ENCODE peak calls at places on chromosome 14, in four cellular contexts. One of them, this sample, is unnamed.

GRCh38 chr14:96876747-96877146 is 79.6 kb downstream of the VRK1 start:
- DNase-seq in left ventricle myocardium inferior: no peak
- DNase-seq in body of pancreas: no peak
- DNase-seq in H7: no peak
- DNase-seq in this sample: no peak

GRCh38 chr14:62692490-62693106 is 352.7 kb downstream of the KCNH5 start:
- DNase-seq in left ventricle myocardium inferior: no peak
- DNase-seq in body of pancreas: no peak
- DNase-seq in H7: no peak
- DNase-seq in this sample: no peak

GRCh38 chr14:77200406-77200985 is 18.9 kb downstream of the TMEM63C start:
- DNase-seq in left ventricle myocardium inferior: no peak
- DNase-seq in body of pancreas: no peak
- DNase-seq in H7: peak; percentile 72
- DNase-seq in this sample: peak; percentile 69

GRCh38 chr14:35044939-35045797 is 904 bp upstream of the FAM177A1 start:
- DNase-seq in left ventricle myocardium inferior: no peak
- DNase-seq in body of pancreas: no peak
- DNase-seq in H7: no peak
- DNase-seq in this sample: no peak

GRCh38 chr14:60327447-60328331 is 78.7 kb downstream of the PPM1A start:
- DNase-seq in left ventricle myocardium inferior: peak; percentile 19
- DNase-seq in body of pancreas: peak; percentile 70
- DNase-seq in H7: peak; percentile 77
- DNase-seq in this sample: no peak

GRCh38 chr14:60311417-60311816 is 62.4 kb downstream of the PPM1A start:
- DNase-seq in left ventricle myocardium inferior: no peak
- DNase-seq in body of pancreas: no peak
- DNase-seq in H7: no peak
- DNase-seq in this sample: peak; percentile 74

GRCh38 chr14:26596722-26597030 is 1.2 kb downstream of the NOVA1 start:
- DNase-seq in left ventricle myocardium inferior: peak; percentile 13
- DNase-seq in body of pancreas: peak; percentile 11
- DNase-seq in H7: no peak
- DNase-seq in this sample: peak; percentile 3

GRCh38 chr14:59969319-59969718 is 49.4 kb downstream of the LRRC9 start:
- DNase-seq in left ventricle myocardium inferior: no peak
- DNase-seq in body of pancreas: no peak
- DNase-seq in H7: no peak
- DNase-seq in this sample: no peak

GRCh38 chr14:37595809-37596595 is 573 bp downstream of the TTC6 start:
- DNase-seq in left ventricle myocardium inferior: no peak
- DNase-seq in body of pancreas: peak; percentile 50
- DNase-seq in H7: peak; percentile 90
- DNase-seq in this sample: no peak

GRCh38 chr14:42437809-42438208 is 831.1 kb downstream of the LRFN5 start:
- DNase-seq in left ventricle myocardium inferior: no peak
- DNase-seq in body of pancreas: no peak
- DNase-seq in H7: no peak
- DNase-seq in this sample: no peak

GRCh38 chr14:35134329-35135123 is 12.2 kb downstream of the PRORP start:
- DNase-seq in left ventricle myocardium inferior: no peak
- DNase-seq in body of pancreas: no peak
- DNase-seq in H7: no peak
- DNase-seq in this sample: no peak

GRCh38 chr14:96741151-96741977 is 55.8 kb upstream of the VRK1 start:
- DNase-seq in left ventricle myocardium inferior: peak; percentile 51
- DNase-seq in body of pancreas: peak; percentile 64
- DNase-seq in H7: peak; percentile 92
- DNase-seq in this sample: peak; percentile 64

GRCh38 chr14:91154851-91155625 is 41.2 kb downstream of the DGLUCY start:
- DNase-seq in left ventricle myocardium inferior: no peak
- DNase-seq in body of pancreas: peak; percentile 53
- DNase-seq in H7: no peak
- DNase-seq in this sample: peak; percentile 87

GRCh38 chr14:52349731-52350130 is 35.6 kb downstream of the PTGER2 start:
- DNase-seq in left ventricle myocardium inferior: no peak
- DNase-seq in body of pancreas: no peak
- DNase-seq in H7: no peak
- DNase-seq in this sample: no peak

GRCh38 chr14:82385043-82385442 is 851.4 kb upstream of the SEL1L start:
- DNase-seq in left ventricle myocardium inferior: no peak
- DNase-seq in body of pancreas: no peak
- DNase-seq in H7: no peak
- DNase-seq in this sample: no peak

GRCh38 chr14:45252356-45253069 is 489 bp downstream of the MIS18BP1 start:
- DNase-seq in left ventricle myocardium inferior: no peak
- DNase-seq in body of pancreas: no peak
- DNase-seq in H7: no peak
- DNase-seq in this sample: peak; percentile 30

GRCh38 chr14:58501214-58501816 is 73.8 kb downstream of the KIAA0586 start:
- DNase-seq in left ventricle myocardium inferior: no peak
- DNase-seq in body of pancreas: no peak
- DNase-seq in H7: peak; percentile 6
- DNase-seq in this sample: peak; percentile 30

GRCh38 chr14:99802301-99803105 is 9.3 kb downstream of the EML1 start:
- DNase-seq in left ventricle myocardium inferior: no peak
- DNase-seq in body of pancreas: no peak
- DNase-seq in H7: no peak
- DNase-seq in this sample: no peak

GRCh38 chr14:69043007-69043444 is 63.9 kb upstream of the ACTN1 start:
- DNase-seq in left ventricle myocardium inferior: peak; percentile 39
- DNase-seq in body of pancreas: peak; percentile 63
- DNase-seq in H7: peak; percentile 56
- DNase-seq in this sample: peak; percentile 49

GRCh38 chr14:74293621-74294020 is 9.1 kb downstream of the ABCD4 start:
- DNase-seq in left ventricle myocardium inferior: no peak
- DNase-seq in body of pancreas: no peak
- DNase-seq in H7: no peak
- DNase-seq in this sample: no peak

GRCh38 chr14:58944226-58944769 is 244.2 kb upstream of the DAAM1 start:
- DNase-seq in left ventricle myocardium inferior: no peak
- DNase-seq in body of pancreas: peak; percentile 49
- DNase-seq in H7: peak; percentile 7
- DNase-seq in this sample: peak; percentile 6

GRCh38 chr14:59363545-59364226 is 101.5 kb downstream of the GPR135 start:
- DNase-seq in left ventricle myocardium inferior: no peak
- DNase-seq in body of pancreas: no peak
- DNase-seq in H7: no peak
- DNase-seq in this sample: no peak

GRCh38 chr14:33805593-33805992 is 145.3 kb downstream of the EGLN3 start:
- DNase-seq in left ventricle myocardium inferior: no peak
- DNase-seq in body of pancreas: no peak
- DNase-seq in H7: no peak
- DNase-seq in this sample: no peak

DNA sequence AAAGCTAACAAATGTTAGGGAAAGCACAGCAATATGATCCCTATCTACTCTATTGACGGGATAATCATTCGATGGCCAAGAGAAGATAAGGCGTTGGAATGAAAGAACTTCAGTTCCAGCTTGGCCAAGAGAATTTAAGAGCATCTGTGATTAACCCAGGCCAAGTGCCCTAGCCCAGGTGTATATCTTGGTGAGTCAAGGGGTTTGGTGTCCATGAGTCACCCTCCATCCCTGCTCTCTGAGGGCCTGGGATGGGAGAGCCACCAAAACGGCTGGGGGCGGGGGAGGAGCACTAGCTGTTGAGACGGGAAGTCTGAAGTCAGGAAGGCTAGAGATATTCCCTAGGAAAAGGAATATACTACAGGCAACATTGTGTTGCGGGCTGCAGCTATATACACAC is 13.0 kb downstream of the TBPL2 start:
- DNase-seq in left ventricle myocardium inferior: no peak
- DNase-seq in body of pancreas: no peak
- DNase-seq in H7: no peak
- DNase-seq in this sample: no peak
- H3K4me3 ChIP-seq in left ventricle myocardium inferior: no peak overlapping the region
- H3K4me3 ChIP-seq in body of pancreas: no peak overlapping the region
- H3K4me3 ChIP-seq in H7: no peak overlapping the region
- H3K4me3 ChIP-seq in this sample: no peak overlapping the region

DNA sequence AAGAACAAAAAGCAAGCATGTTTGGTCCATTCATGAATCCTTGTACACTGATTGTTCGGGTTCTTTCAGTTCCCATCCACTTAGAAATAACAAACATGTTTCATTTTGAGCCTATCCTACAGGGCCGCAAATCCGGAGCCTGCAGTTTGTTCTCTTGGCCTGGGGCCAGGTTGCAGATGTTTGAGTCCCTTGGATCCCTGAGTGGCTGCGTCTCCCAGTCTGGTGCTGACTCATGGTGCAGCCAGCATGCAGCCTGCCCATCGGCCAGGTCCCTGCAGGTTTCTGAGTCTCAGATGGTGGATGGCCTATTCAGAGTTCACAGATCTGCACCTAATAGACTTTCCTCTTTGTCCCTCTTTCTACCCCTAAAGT is 1.9 kb upstream of the DYNC1H1 start:
- DNase-seq in left ventricle myocardium inferior: peak; percentile 76
- DNase-seq in body of pancreas: peak; percentile 75
- DNase-seq in H7: no peak
- DNase-seq in this sample: peak; percentile 84
- H3K4me3 ChIP-seq in left ventricle myocardium inferior: no peak overlapping the region
- H3K4me3 ChIP-seq in body of pancreas: no peak overlapping the region
- H3K4me3 ChIP-seq in H7: no peak overlapping the region
- H3K4me3 ChIP-seq in this sample: no peak overlapping the region

GRCh38 chr14:21026251-21026987 is 1.6 kb upstream of the NDRG2 start:
- DNase-seq in left ventricle myocardium inferior: no peak
- DNase-seq in body of pancreas: no peak
- DNase-seq in H7: peak; percentile 61
- DNase-seq in this sample: no peak
- H3K4me3 ChIP-seq in left ventricle myocardium inferior: peak overlapping the region; percentile 83
- H3K4me3 ChIP-seq in body of pancreas: no peak overlapping the region
- H3K4me3 ChIP-seq in H7: peak overlapping the region; percentile 63
- H3K4me3 ChIP-seq in this sample: no peak overlapping the region

GRCh38 chr14:101077511-101078074 is 174.1 kb upstream of the RTL1 start:
- DNase-seq in left ventricle myocardium inferior: no peak
- DNase-seq in body of pancreas: no peak
- DNase-seq in H7: peak; percentile 95
- DNase-seq in this sample: peak; percentile 83
- H3K4me3 ChIP-seq in left ventricle myocardium inferior: peak overlapping the region; percentile 47
- H3K4me3 ChIP-seq in body of pancreas: no peak overlapping the region
- H3K4me3 ChIP-seq in H7: peak overlapping the region; percentile 37
- H3K4me3 ChIP-seq in this sample: peak overlapping the region; percentile 38

GRCh38 chr14:21202463-21203358 is 46.8 kb upstream of the OR5AU1 start:
- DNase-seq in left ventricle myocardium inferior: no peak
- DNase-seq in body of pancreas: no peak
- DNase-seq in H7: no peak
- DNase-seq in this sample: no peak

GRCh38 chr14:21203470-21204166 is 47.8 kb upstream of the OR5AU1 start:
- DNase-seq in left ventricle myocardium inferior: no peak
- DNase-seq in body of pancreas: no peak
- DNase-seq in H7: no peak
- DNase-seq in this sample: no peak

GRCh38 chr14:21199611-21200570 is 44.0 kb upstream of the OR5AU1 start:
- DNase-seq in left ventricle myocardium inferior: no peak
- DNase-seq in body of pancreas: no peak
- DNase-seq in H7: no peak
- DNase-seq in this sample: no peak

GRCh38 chr14:21201732-21202462 is 46.0 kb upstream of the OR5AU1 start:
- DNase-seq in left ventricle myocardium inferior: no peak
- DNase-seq in body of pancreas: no peak
- DNase-seq in H7: no peak
- DNase-seq in this sample: no peak

DNA sequence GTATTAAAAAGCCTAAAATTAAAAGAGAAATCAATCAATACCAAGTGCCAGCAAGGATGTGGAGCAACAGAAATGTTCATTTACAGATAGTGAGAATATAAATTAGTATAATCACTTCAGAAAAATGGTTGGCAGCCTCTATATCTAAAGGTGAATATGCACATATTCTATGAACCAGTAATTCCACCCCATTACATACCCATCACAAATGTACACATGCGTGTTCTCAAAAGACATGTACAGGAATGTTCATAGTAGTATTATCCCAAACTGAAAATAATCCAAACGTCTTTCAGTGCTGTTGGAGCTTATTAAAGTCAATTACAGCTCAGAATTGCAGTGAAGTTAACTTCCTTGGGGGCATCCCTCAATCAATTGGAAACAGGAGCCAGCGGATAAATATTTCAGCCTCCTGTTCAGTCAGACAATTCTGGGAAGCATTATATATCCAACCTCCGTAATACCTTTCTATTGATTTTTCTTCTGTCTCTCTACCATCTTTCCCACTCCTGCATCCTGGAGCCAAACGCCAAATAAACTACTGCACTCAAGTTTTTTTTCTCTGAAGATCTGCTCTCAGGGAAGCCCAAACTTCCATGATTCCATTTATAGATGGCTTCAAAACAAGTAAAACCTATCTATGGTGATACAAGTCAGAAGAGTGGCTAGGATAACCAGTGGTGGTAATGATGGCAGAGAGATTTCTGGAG is 45.0 kb upstream of the OR5AU1 start:
- DNase-seq in left ventricle myocardium inferior: no peak
- DNase-seq in body of pancreas: no peak
- DNase-seq in H7: no peak
- DNase-seq in this sample: no peak
- H3K4me3 ChIP-seq in left ventricle myocardium inferior: no peak overlapping the region
- H3K4me3 ChIP-seq in body of pancreas: no peak overlapping the region
- H3K4me3 ChIP-seq in H7: no peak overlapping the region
- H3K4me3 ChIP-seq in this sample: no peak overlapping the region

DNA sequence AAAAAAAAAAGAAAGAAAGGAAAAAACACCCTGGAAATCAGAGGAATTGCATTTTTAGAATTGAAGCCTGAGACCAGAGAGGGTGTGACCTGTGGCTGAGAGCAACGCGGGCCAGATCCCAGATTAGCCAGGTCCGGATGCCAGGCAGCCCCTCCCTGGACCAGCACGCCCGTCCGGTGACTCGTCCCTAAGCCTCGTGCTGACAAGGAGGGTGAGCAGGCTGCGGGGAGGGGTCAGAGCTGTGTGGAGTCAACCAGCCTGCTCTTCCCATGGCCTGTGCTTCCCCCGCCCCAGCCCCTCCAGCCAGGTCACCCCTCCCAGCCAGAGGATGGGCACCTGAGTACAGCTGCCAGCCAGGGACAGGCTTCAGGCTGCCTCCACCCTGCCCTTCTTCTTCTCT is 4.2 kb upstream of the KLC1 start:
- DNase-seq in left ventricle myocardium inferior: peak; percentile 72
- DNase-seq in body of pancreas: no peak
- DNase-seq in H7: peak; percentile 57
- DNase-seq in this sample: peak; percentile 36
- H3K4me3 ChIP-seq in left ventricle myocardium inferior: peak overlapping the region; percentile 19
- H3K4me3 ChIP-seq in body of pancreas: no peak overlapping the region
- H3K4me3 ChIP-seq in H7: no peak overlapping the region
- H3K4me3 ChIP-seq in this sample: no peak overlapping the region

GRCh38 chr14:65206078-65206447 is 103.7 kb upstream of the MAX start:
- DNase-seq in left ventricle myocardium inferior: no peak
- DNase-seq in body of pancreas: no peak
- DNase-seq in H7: no peak
- DNase-seq in this sample: no peak
- H3K4me3 ChIP-seq in left ventricle myocardium inferior: no peak overlapping the region
- H3K4me3 ChIP-seq in body of pancreas: no peak overlapping the region
- H3K4me3 ChIP-seq in H7: no peak overlapping the region
- H3K4me3 ChIP-seq in this sample: no peak overlapping the region

GRCh38 chr14:75430526-75430925 is 2.7 kb downstream of the JDP2 start:
- DNase-seq in left ventricle myocardium inferior: peak; percentile 38
- DNase-seq in body of pancreas: peak; percentile 61
- DNase-seq in H7: no peak
- DNase-seq in this sample: no peak
- H3K4me3 ChIP-seq in left ventricle myocardium inferior: peak overlapping the region; percentile 84
- H3K4me3 ChIP-seq in body of pancreas: no peak overlapping the region
- H3K4me3 ChIP-seq in H7: no peak overlapping the region
- H3K4me3 ChIP-seq in this sample: no peak overlapping the region